ENCODE peak calls at places on chromosomes 3 and 15, in four cellular contexts. A, Q, B and F are unnamed samples.

GRCh38 chr3:125375950-125376679 is 990 bp upstream of the ZNF148 start:
- DNase-seq in A (no peak), Q (peak; percentile 58), B (no peak), F (peak; percentile 44)

GRCh38 chr15:63764912-63765311 is 68.8 kb downstream of the HERC1 start:
- DNase-seq in A (no peak), Q (no peak), B (no peak), F (no peak)

GRCh38 chr3:60114191-60114590 is 1064.4 kb upstream of the CFAP20DC start:
- DNase-seq in A (no peak), Q (no peak), B (no peak), F (no peak)

GRCh38 chr15:62455441-62455921 is 290.4 kb upstream of the C2CD4B start:
- DNase-seq in A (no peak), Q (no peak), B (no peak), F (peak; percentile 10)

GRCh38 chr3:36259580-36259979 is 120.7 kb upstream of the STAC start:
- DNase-seq in A (no peak), Q (no peak), B (no peak), F (no peak)

GRCh38 chr3:151228291-151229125 is 25.5 kb upstream of the GPR171 start:
- DNase-seq in A (no peak), Q (no peak), B (no peak), F (peak; percentile 27)

GRCh38 chr3:56915969-56916586 is 114.3 kb upstream of the ARHGEF3 start:
- DNase-seq in A (peak; percentile 61), Q (no peak), B (no peak), F (no peak)

GRCh38 chr3:141059816-141060215 is 8.7 kb downstream of the SPSB4 start:
- DNase-seq in A (no peak), Q (no peak), B (no peak), F (no peak)

GRCh38 chr3:85603378-85603777 is 644.6 kb downstream of the CADM2 start:
- DNase-seq in A (no peak), Q (no peak), B (no peak), F (no peak)

GRCh38 chr3:173893066-173893465 is 495.5 kb downstream of the NLGN1 start:
- DNase-seq in A (no peak), Q (no peak), B (no peak), F (no peak)

GRCh38 chr3:79027593-79027992 is 740.2 kb downstream of the ROBO1 start:
- DNase-seq in A (no peak), Q (no peak), B (no peak), F (no peak)

GRCh38 chr15:40930430-40931299 is 1.5 kb downstream of the DLL4 start:
- DNase-seq in A (peak; percentile 81), Q (no peak), B (peak; percentile 87), F (peak; percentile 34)